ENCODE peak calls at places on chromosomes 1 and 21, in eight cellular contexts. H is AG10803; J is BJ; Z is upper lobe of left lung; O is A549; N is CD8-positive, alpha-beta T cell; W is colonic mucosa; K is endothelial cell of umbilical vein. V is an unnamed sample.

GRCh38 chr1:156154317-156154749 is 948 bp downstream of the SEMA4A start:
- DNase-seq in K (no peak), O (no peak), J (no peak), N (no peak), W (no peak), Z (peak; percentile 85), H (no peak), V (peak; percentile 79)

GRCh38 chr1:202982715-202983435 is 15.8 kb upstream of the CYB5R1 start:
- DNase-seq in K (no peak), W (no peak), N (no peak), Z (no peak), J (no peak), O (no peak), H (no peak), V (no peak)

GRCh38 chr1:22507582-22507981 is 55.7 kb upstream of the EPHA8 start:
- DNase-seq in O (no peak), H (no peak), N (no peak), Z (no peak), J (no peak), W (no peak), K (no peak), V (no peak)

GRCh38 chr1:64624859-64625258 is 120.0 kb upstream of the RAVER2 start:
- DNase-seq in J (no peak), O (no peak), W (no peak), K (no peak), H (no peak), Z (no peak), N (no peak), V (no peak)

GRCh38 chr21:38319781-38320180 is 63.0 kb downstream of the KCNJ15 start:
- DNase-seq in H (peak; percentile 91), W (no peak), Z (no peak), J (peak; percentile 56), N (no peak), O (no peak), K (no peak), V (no peak)

GRCh38 chr1:1144122-1144842 is 28.4 kb upstream of the C1orf159 start:
- DNase-seq in Z (peak; percentile 66), W (peak; percentile 87), N (peak; percentile 79), H (no peak), K (no peak), J (no peak), O (no peak), V (peak; percentile 70)

GRCh38 chr1:203442821-203443220 is 32.8 kb upstream of the PRELP start:
- DNase-seq in H (peak; percentile 71), Z (no peak), J (no peak), K (no peak), W (no peak), N (no peak), O (no peak), V (no peak)

GRCh38 chr21:45464309-45464708 is 59.3 kb downstream of the COL18A1 start:
- DNase-seq in W (no peak), O (no peak), J (no peak), K (no peak), N (no peak), Z (no peak), H (no peak), V (no peak)

GRCh38 chr1:21308847-21309652 is 18.8 kb upstream of the ECE1 start:
- DNase-seq in Z (no peak), H (peak; percentile 62), O (no peak), J (no peak), K (no peak), N (no peak), W (no peak), V (no peak)

GRCh38 chr1:167083066-167083682 is 7.0 kb downstream of the GPA33 start:
- DNase-seq in Z (no peak), O (no peak), W (peak; percentile 74), K (no peak), H (no peak), N (no peak), J (no peak), V (no peak)

GRCh38 chr1:47754221-47754620 is 243.0 kb downstream of the TRABD2B start:
- DNase-seq in O (no peak), H (no peak), N (no peak), Z (no peak), K (no peak), W (no peak), J (no peak), V (no peak)

GRCh38 chr1:47753808-47754207 is 243.4 kb downstream of the TRABD2B start:
- DNase-seq in H (no peak), N (no peak), J (no peak), Z (no peak), W (no peak), K (no peak), O (no peak), V (no peak)

GRCh38 chr1:47756006-47756405 is 241.2 kb downstream of the TRABD2B start:
- DNase-seq in H (no peak), K (no peak), W (no peak), Z (no peak), N (no peak), J (no peak), O (no peak), V (no peak)

GRCh38 chr1:47756411-47756810 is 240.8 kb downstream of the TRABD2B start:
- DNase-seq in H (no peak), K (no peak), W (no peak), O (no peak), N (no peak), Z (no peak), J (no peak), V (no peak)

DNA sequence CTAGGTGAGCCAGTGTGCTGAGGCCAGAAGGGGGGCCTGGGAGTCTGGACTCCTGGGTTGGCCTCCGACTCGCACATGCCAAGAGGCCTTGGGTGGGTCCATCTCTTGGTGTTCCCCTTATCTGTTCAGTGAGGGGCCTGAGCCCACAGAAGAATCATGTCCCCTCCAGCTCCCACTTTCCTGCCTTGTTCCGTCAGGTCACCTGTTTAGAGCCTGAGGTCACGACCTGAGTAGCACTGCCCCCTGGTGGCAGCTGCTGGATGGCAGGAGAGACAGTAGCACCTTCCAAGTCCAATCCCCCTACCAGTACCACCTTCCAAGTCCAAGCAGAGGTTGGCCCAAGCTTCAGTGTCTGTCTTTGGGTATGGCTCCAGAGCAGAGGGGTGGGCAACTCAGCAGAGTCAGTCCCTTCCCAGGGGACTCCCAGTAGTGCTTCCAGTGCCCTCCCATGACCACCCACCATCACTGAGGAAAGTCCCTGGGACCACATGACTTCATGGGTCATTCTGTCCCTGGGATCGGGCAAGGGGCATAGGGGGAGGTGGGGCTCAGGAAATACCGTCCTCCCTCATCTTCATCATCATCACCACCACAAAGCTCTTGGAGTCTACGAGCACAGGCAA is 241.7 kb downstream of the TRABD2B start:
- DNase-seq in J (no peak), W (peak; percentile 81), N (peak; percentile 56), H (no peak), O (peak; percentile 13), K (no peak), Z (no peak), V (peak; percentile 61)
- TF ChIP-seq CTCF in J (peak; percentile 30), W (peak; percentile 67), N (peak; percentile 26), H (peak; percentile 27), O (peak; percentile 42), K (peak; percentile 50), Z (peak; percentile 53), V (peak; percentile 81)

GRCh38 chr1:154148787-154149186 is 6.1 kb downstream of the NUP210L start:
- DNase-seq in O (no peak), W (no peak), N (no peak), J (no peak), Z (no peak), H (no peak), K (peak; percentile 75), V (peak; percentile 52)

GRCh38 chr1:154151311-154151710 is 3.6 kb downstream of the NUP210L start:
- DNase-seq in Z (no peak), J (no peak), W (no peak), N (no peak), K (peak; percentile 54), H (no peak), O (no peak), V (no peak)

GRCh38 chr1:154141240-154141639 is 13.6 kb downstream of the NUP210L start:
- DNase-seq in K (no peak), O (no peak), J (peak; percentile 23), H (peak; percentile 51), W (no peak), N (no peak), Z (no peak), V (no peak)

GRCh38 chr1:154142358-154142757 is 12.5 kb downstream of the NUP210L start:
- DNase-seq in K (no peak), O (no peak), J (no peak), W (no peak), N (no peak), H (no peak), Z (no peak), V (no peak)

GRCh38 chr1:154145986-154146385 is 8.9 kb downstream of the NUP210L start:
- DNase-seq in J (no peak), N (no peak), O (no peak), H (no peak), K (no peak), Z (no peak), W (no peak), V (no peak)
- TF ChIP-seq CTCF in J (peak; percentile 35), N (peak; percentile 42), O (no peak), H (peak; percentile 44), K (peak; percentile 23), Z (no peak), W (peak; percentile 20), V (peak; percentile 28)

GRCh38 chr1:171740987-171741871 is 636 bp downstream of the VAMP4 start:
- DNase-seq in J (no peak), N (peak; percentile 54), H (peak; percentile 27), Z (peak; percentile 51), K (peak; percentile 51), O (peak; percentile 25), W (peak; percentile 57), V (peak; percentile 67)
- TF ChIP-seq CTCF in J (peak; percentile 18), N (peak; percentile 14), H (peak; percentile 24), Z (peak; percentile 12), K (no peak), O (no peak), W (no peak), V (no peak)

DNA sequence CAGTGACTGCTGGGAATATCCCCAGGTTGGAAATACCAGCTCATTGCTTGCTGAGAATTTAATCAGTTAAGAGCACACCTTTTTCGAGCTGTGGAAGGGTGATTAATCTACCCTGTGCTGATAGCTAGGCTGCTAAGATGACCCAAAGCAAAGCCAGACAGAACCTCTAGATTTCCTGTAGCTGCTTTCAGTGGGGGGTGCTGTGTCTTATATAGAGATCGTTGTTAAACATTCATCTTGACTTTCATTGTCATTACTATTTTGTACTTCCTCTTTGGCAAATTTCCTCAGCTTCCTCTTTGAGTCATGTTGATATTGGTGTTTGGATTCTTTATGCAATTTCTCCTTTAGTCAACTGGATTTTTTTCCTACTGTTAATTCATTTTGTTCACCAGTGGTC is 155.3 kb downstream of the DISC1 start:
- DNase-seq in W (no peak), J (no peak), N (no peak), K (peak; percentile 88), Z (no peak), H (no peak), O (no peak), V (no peak)
- TF ChIP-seq CTCF in W (no peak), J (no peak), N (no peak), K (no peak), Z (no peak), H (no peak), O (no peak), V (no peak)

DNA sequence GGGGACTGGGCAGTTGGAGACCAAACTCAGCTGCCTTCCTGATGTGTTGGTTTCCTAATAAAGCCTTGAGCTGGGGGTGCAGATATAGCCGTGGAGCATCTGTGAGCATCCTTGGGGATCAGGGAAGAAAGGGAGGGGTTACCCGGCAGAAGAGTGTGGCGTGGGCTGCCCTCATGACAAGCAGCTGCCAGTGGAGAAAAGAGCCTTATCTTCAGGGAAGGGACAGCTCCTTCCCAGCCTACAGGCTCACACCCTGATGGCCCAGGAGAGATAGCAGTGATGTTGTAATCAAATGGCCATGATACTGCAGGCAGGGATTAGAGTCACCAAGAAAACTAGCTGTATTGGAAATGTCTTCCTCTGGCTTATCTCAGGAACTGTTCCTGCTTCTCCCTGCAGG is 10.8 kb upstream of the NFASC start:
- DNase-seq in H (no peak), Z (no peak), O (no peak), N (no peak), K (no peak), W (no peak), J (no peak), V (no peak)
- TF ChIP-seq CTCF in H (no peak), Z (no peak), O (no peak), N (no peak), K (no peak), W (no peak), J (no peak), V (no peak)